ENCODE peak calls at places on chromosome 3, in ten cellular contexts. K is activated naive CD4-positive, alpha-beta T cell treated with anti-CD3 and anti-CD28 coated beads, Interleukin-2, amount 50 U/mL, for 72 hours; L is lung; Z is HCT116; Y is activated naive CD8-positive, alpha-beta T cell treated with anti-CD3 and anti-CD28 coated beads, Interleukin-2, amount 50 U/mL, for 24 hours; R is stimulated activated naive CD8-positive, alpha-beta T cell treated with anti-CD3 and anti-CD28 coated beads, Interleukin-15, Interleukin-2, amounts not matched to agents 100 U/mL and 50 U/mL, for 24 hours; C is CD4-positive, alpha-beta T cell; U is activated CD8-positive, alpha-beta memory T cell treated with anti-CD3 and anti-CD28 coated beads, Interleukin-2, amount 10 ng/mL, durations not matched to agents 7 days and 5 days; D is HepG2; V is stimulated activated effector memory CD8-positive, alpha-beta T cell treated with anti-CD3 and anti-CD28 coated beads, Interleukin-12 subunit alpha, Interleukin-12 subunit beta, amount 100 ng/mL, for 72 hours. E is an unnamed sample.

GRCh38 chr3:4360817-4361216 is 57.6 kb downstream of the SETMAR start:
- ATAC-seq in K (no peak), L (no peak), Z (no peak), Y (no peak), R (no peak), C (no peak), U (no peak), D (no peak), V (no peak), E (no peak)

GRCh38 chr3:3069723-3070122 is 40.5 kb downstream of the IL5RA start:
- ATAC-seq in K (no peak), L (no peak), Z (no peak), Y (no peak), R (no peak), C (no peak), U (no peak), D (no peak), V (no peak), E (no peak)

GRCh38 chr3:13886593-13887129 is 6.8 kb upstream of the WNT7A start:
- ATAC-seq in K (no peak), L (no peak), Z (no peak), Y (no peak), R (no peak), C (no peak), U (no peak), D (no peak), V (no peak), E (no peak)

GRCh38 chr3:118304557-118304956 is 730.1 kb downstream of the IGSF11 start:
- ATAC-seq in K (no peak), L (no peak), Z (no peak), Y (no peak), R (no peak), C (no peak), U (no peak), D (no peak), V (no peak), E (no peak)

GRCh38 chr3:30141178-30141581 is 465.2 kb upstream of the TGFBR2 start:
- ATAC-seq in K (no peak), L (no peak), Z (no peak), Y (no peak), R (no peak), C (no peak), U (no peak), D (no peak), V (no peak), E (no peak)

GRCh38 chr3:158264894-158265293 is 155.0 kb downstream of the RSRC1 start:
- ATAC-seq in K (no peak), L (no peak), Z (no peak), Y (no peak), R (no peak), C (no peak), U (no peak), D (no peak), V (no peak), E (no peak)

GRCh38 chr3:194265505-194265892 is 85.6 kb downstream of the CPN2 start:
- ATAC-seq in K (no peak), L (peak), Z (no peak), Y (no peak), R (no peak), C (no peak), U (no peak), D (no peak), V (peak), E (no peak)

GRCh38 chr3:52297242-52298146 is 9.9 kb downstream of the GLYCTK start:
- ATAC-seq in K (no peak), L (no peak), Z (no peak), Y (no peak), R (no peak), C (no peak), U (no peak), D (peak), V (no peak), E (no peak)

GRCh38 chr3:130259170-130259874 is 86.2 kb upstream of the COL6A5 start:
- ATAC-seq in K (no peak), L (no peak), Z (no peak), Y (no peak), R (no peak), C (no peak), U (no peak), D (no peak), V (peak), E (peak)

GRCh38 chr3:47016934-47017435 is 37.5 kb downstream of the NBEAL2 start:
- ATAC-seq in K (peak), L (peak), Z (no peak), Y (peak), R (peak), C (peak), U (peak), D (no peak), V (peak), E (peak)

GRCh38 chr3:114333180-114333922 is 39.5 kb downstream of the TIGIT start:
- ATAC-seq in K (peak), L (no peak), Z (no peak), Y (peak), R (no peak), C (no peak), U (peak), D (no peak), V (peak), E (no peak)

GRCh38 chr3:12194669-12195161 is 36.0 kb upstream of the TIMP4 start:
- ATAC-seq in K (no peak), L (no peak), Z (peak), Y (peak), R (peak), C (no peak), U (peak), D (peak), V (peak), E (peak)

GRCh38 chr3:162569314-162569713 is 1072.7 kb downstream of the OTOL1 start:
- ATAC-seq in K (no peak), L (peak), Z (no peak), Y (no peak), R (no peak), C (no peak), U (no peak), D (peak), V (no peak), E (no peak)

GRCh38 chr3:188915137-188915536 is 256.6 kb upstream of the TPRG1 start:
- ATAC-seq in K (peak), L (no peak), Z (no peak), Y (peak), R (peak), C (no peak), U (peak), D (no peak), V (peak), E (peak)

GRCh38 chr3:123546133-123546755 is 38.6 kb downstream of the HACD2 start:
- ATAC-seq in K (no peak), L (no peak), Z (no peak), Y (no peak), R (no peak), C (no peak), U (no peak), D (no peak), V (no peak), E (no peak)

GRCh38 chr3:172056416-172056815 is 17.0 kb downstream of the FNDC3B start:
- ATAC-seq in K (no peak), L (no peak), Z (no peak), Y (no peak), R (no peak), C (no peak), U (no peak), D (no peak), V (no peak), E (no peak)

GRCh38 chr3:143956858-143957257 is 14.8 kb upstream of the DIPK2A start:
- ATAC-seq in K (no peak), L (no peak), Z (no peak), Y (no peak), R (no peak), C (no peak), U (no peak), D (no peak), V (no peak), E (no peak)

GRCh38 chr3:117898722-117899121 is 1135.9 kb downstream of the IGSF11 start:
- ATAC-seq in K (no peak), L (no peak), Z (peak), Y (no peak), R (no peak), C (no peak), U (no peak), D (peak), V (no peak), E (no peak)

GRCh38 chr3:171295502-171296373 is 164.5 kb downstream of the TNIK start:
- ATAC-seq in K (no peak), L (no peak), Z (peak), Y (no peak), R (no peak), C (no peak), U (no peak), D (no peak), V (no peak), E (no peak)

GRCh38 chr3:184786271-184787010 is 25.5 kb upstream of the VPS8 start:
- ATAC-seq in K (peak), L (no peak), Z (no peak), Y (peak), R (peak), C (peak), U (peak), D (peak), V (peak), E (peak)

GRCh38 chr3:31226331-31226730 is 306.4 kb upstream of the STT3B start:
- ATAC-seq in K (peak), L (no peak), Z (no peak), Y (no peak), R (no peak), C (peak), U (peak), D (no peak), V (peak), E (peak)

GRCh38 chr3:13414040-13414729 is 5.9 kb downstream of the NUP210 start:
- ATAC-seq in K (peak), L (peak), Z (peak), Y (peak), R (peak), C (peak), U (peak), D (peak), V (peak), E (peak)

GRCh38 chr3:133835961-133836360 is 30.3 kb downstream of the SRPRB start:
- ATAC-seq in K (no peak), L (no peak), Z (no peak), Y (no peak), R (no peak), C (no peak), U (no peak), D (no peak), V (no peak), E (no peak)

GRCh38 chr3:170079466-170080165 is 41.8 kb downstream of the GPR160 start:
- ATAC-seq in K (no peak), L (no peak), Z (no peak), Y (no peak), R (no peak), C (no peak), U (no peak), D (peak), V (no peak), E (no peak)

GRCh38 chr3:150377601-150378466 is 30.3 kb upstream of the TSC22D2 start:
- ATAC-seq in K (peak), L (no peak), Z (no peak), Y (peak), R (peak), C (no peak), U (no peak), D (no peak), V (peak), E (peak)